ENCODE peak calls at places on chromosomes 2 and 18, in six cellular contexts. X is GM18507, D is kidney tubule cell, S is NCI-H524, W is NCI-H345, T is M059J. Y is an unnamed sample.
A peak's percentile ranks its signal among the peaks of the same experiment; 100 is the strongest.

GRCh38 chr2:27798948-27799645 is 27.6 kb downstream of the MRPL33 start:
- DNase-seq in X (no peak), D (peak; percentile 100), S (no peak), W (no peak), T (peak; percentile 100), Y (peak; percentile 68)

GRCh38 chr2:126634273-126634861 is 21.6 kb upstream of the GYPC start:
- DNase-seq in X (no peak), D (peak; percentile 35), S (no peak), W (no peak), T (peak; percentile 8), Y (no peak)

GRCh38 chr2:114119846-114120348 is 230.0 kb downstream of the ACTR3 start:
- DNase-seq in X (no peak), D (no peak), S (no peak), W (no peak), T (peak; percentile 7), Y (no peak)

GRCh38 chr18:48312066-48312465 is 97.1 kb downstream of the ZBTB7C start:
- DNase-seq in X (no peak), D (no peak), S (no peak), W (no peak), T (peak; percentile 57), Y (no peak)

GRCh38 chr18:46346896-46347630 is 242.9 kb downstream of the HAUS1 start:
- DNase-seq in X (no peak), D (no peak), S (no peak), W (no peak), T (no peak), Y (no peak)

GRCh38 chr18:36887864-36888263 is 58.9 kb downstream of the KIAA1328 start:
- DNase-seq in X (no peak), D (no peak), S (no peak), W (no peak), T (no peak), Y (no peak)

GRCh38 chr2:44325897-44326296 is 35.4 kb downstream of the PREPL start:
- DNase-seq in X (no peak), D (peak; percentile 63), S (no peak), W (no peak), T (no peak), Y (no peak)

GRCh38 chr2:149160701-149161217 is 122.3 kb downstream of the LYPD6B start:
- DNase-seq in X (peak; percentile 7), D (no peak), S (peak; percentile 23), W (no peak), T (peak; percentile 45), Y (no peak)

GRCh38 chr2:228094377-228094921 is 87.0 kb downstream of the SPHKAP start:
- DNase-seq in X (no peak), D (no peak), S (no peak), W (no peak), T (peak; percentile 73), Y (no peak)

GRCh38 chr2:85133751-85134254 is 611 bp downstream of the TCF7L1 start:
- DNase-seq in X (no peak), D (peak; percentile 34), S (no peak), W (no peak), T (peak; percentile 54), Y (peak; percentile 29)

GRCh38 chr2:54803783-54804758 is 80.6 kb downstream of the EML6 start:
- DNase-seq in X (no peak), D (no peak), S (peak; percentile 87), W (no peak), T (peak; percentile 24), Y (no peak)

GRCh38 chr2:7325186-7325585 is 408.0 kb downstream of the RNF144A start:
- DNase-seq in X (no peak), D (no peak), S (no peak), W (no peak), T (no peak), Y (no peak)

GRCh38 chr2:98794214-98794810 is 63.4 kb upstream of the MGAT4A start:
- DNase-seq in X (no peak), D (no peak), S (no peak), W (no peak), T (no peak), Y (no peak)

GRCh38 chr2:102895386-102895785 is 133.6 kb downstream of the TMEM182 start:
- DNase-seq in X (no peak), D (peak; percentile 4), S (no peak), W (no peak), T (no peak), Y (no peak)

GRCh38 chr2:231664727-231665126 is 43.6 kb upstream of the PTMA start:
- DNase-seq in X (no peak), D (no peak), S (no peak), W (no peak), T (no peak), Y (no peak)